ENCODE peak calls at places on chromosomes 5 and 9, in five cellular contexts. H is stomach, W is cardiac muscle cell, Z is skeletal muscle cell, C is AG10803. D is an unnamed sample.

GRCh38 chr9:110069326-110070248 is 138.4 kb downstream of the C9orf152 start:
- DNase-seq in H (no peak), W (peak), C (peak), Z (peak), D (peak)

GRCh38 chr9:79280691-79281090 is 291.1 kb upstream of the TLE4 start:
- DNase-seq in Z (no peak), C (no peak), W (no peak), H (no peak), D (no peak)

GRCh38 chr5:73686912-73687311 is 60.9 kb downstream of the ARHGEF28 start:
- DNase-seq in Z (no peak), H (no peak), C (no peak), W (no peak), D (no peak)

GRCh38 chr5:68408345-68408871 is 192.9 kb downstream of the PIK3R1 start:
- DNase-seq in W (no peak), H (no peak), C (no peak), Z (no peak), D (no peak)

GRCh38 chr5:10235350-10235749 is 14.3 kb downstream of the ATPSCKMT start:
- DNase-seq in Z (no peak), C (no peak), H (no peak), W (no peak), D (peak)

GRCh38 chr5:123512631-123513461 is 869 bp downstream of the CSNK1G3 start:
- DNase-seq in C (peak), H (peak), W (peak), Z (peak), D (peak)

GRCh38 chr9:122821278-122821952 is 7.0 kb downstream of the PDCL start:
- DNase-seq in Z (peak), W (peak), H (no peak), C (peak), D (no peak)

GRCh38 chr9:34809504-34810186 is 99.7 kb upstream of the CCL21 start:
- DNase-seq in C (no peak), W (peak), Z (no peak), H (no peak), D (no peak)

GRCh38 chr9:84300271-84300670 is 40.3 kb downstream of the SLC28A3 start:
- DNase-seq in Z (peak), C (peak), H (no peak), W (peak), D (no peak)

GRCh38 chr9:82588801-82589200 is 474.1 kb downstream of the RASEF start:
- DNase-seq in C (no peak), H (no peak), W (no peak), Z (no peak), D (no peak)

GRCh38 chr9:99336531-99336930 is 114.4 kb downstream of the SEC61B start:
- DNase-seq in Z (no peak), C (no peak), W (no peak), H (no peak), D (no peak)

D was measured in astrocyte.